ENCODE peak calls at places on chromosomes 5 and 9, in seven cellular contexts. R is WTC11; L is activated CD4-positive, CD25-positive, alpha-beta regulatory T cell; Y is colonic mucosa; Q is stimulated activated CD4-positive, alpha-beta T cell treated with anti-CD3 and anti-CD28 coated beads, TNF-alpha, amount 100 ng/mL, for 24 hours; J is IMR-90; Z is SIG-M5. C is an unnamed sample.
A peak's percentile ranks its signal among the peaks of the same experiment; 100 is the strongest.

GRCh38 chr5:444226-444625 is 1.2 kb downstream of the EXOC3 start:
- DNase-seq in Q (no peak), R (no peak), Z (no peak), L (no peak), J (no peak), Y (no peak), C (no peak)

GRCh38 chr5:96048763-96049162 is 87.1 kb upstream of the ELL2 start:
- DNase-seq in R (peak; percentile 29), J (no peak), Q (no peak), Y (no peak), Z (no peak), L (no peak), C (no peak)

GRCh38 chr9:99059074-99059894 is 45.6 kb upstream of the TGFBR1 start:
- DNase-seq in J (no peak), L (no peak), Q (no peak), R (no peak), Y (peak; percentile 27), Z (peak; percentile 58), C (no peak)

GRCh38 chr5:23208959-23209431 is 298.4 kb upstream of the PRDM9 start:
- DNase-seq in J (peak; percentile 23), Z (peak; percentile 10), R (peak; percentile 14), Y (no peak), L (no peak), Q (no peak), C (peak; percentile 68)

GRCh38 chr5:132215329-132215728 is 12.3 kb downstream of the P4HA2 start:
- DNase-seq in J (peak; percentile 98), Y (peak; percentile 66), Q (no peak), Z (no peak), L (no peak), R (no peak), C (peak; percentile 93)

GRCh38 chr9:23769307-23769935 is 56.6 kb downstream of the ELAVL2 start:
- DNase-seq in Z (no peak), Y (no peak), J (peak; percentile 6), L (no peak), Q (no peak), R (no peak), C (peak; percentile 63)

GRCh38 chr5:8399471-8399870 is 530.5 kb downstream of the MTRR start:
- DNase-seq in R (no peak), L (no peak), J (no peak), Y (no peak), Z (no peak), Q (no peak), C (no peak)

GRCh38 chr5:87924451-87924850 is 344.2 kb downstream of the TMEM161B start:
- DNase-seq in Y (no peak), J (no peak), R (peak; percentile 26), L (no peak), Q (no peak), Z (no peak), C (no peak)

GRCh38 chr5:58706746-58707145 is 123.9 kb downstream of the RAB3C start:
- DNase-seq in R (no peak), Q (no peak), L (no peak), Y (no peak), Z (no peak), J (no peak), C (no peak)

C was measured in renal cortical epithelial cell.